ENCODE peak calls at places on chromosome 7, in seven cellular contexts. One of them, this sample, is unnamed.

GRCh38 chr7:50265968-50266694 is 38.4 kb upstream of the IKZF1 start:
- DNase-seq in heart left ventricle: no peak
- DNase-seq in H4: no peak
- DNase-seq in upper lobe of right lung: no peak
- DNase-seq in adrenal gland: no peak
- DNase-seq in ascending aorta: no peak
- DNase-seq in adipocyte: no peak
- DNase-seq in this sample: no peak

GRCh38 chr7:33719059-33719581 is 186.2 kb upstream of the BMPER start:
- DNase-seq in heart left ventricle: peak; percentile 63
- DNase-seq in H4: no peak
- DNase-seq in upper lobe of right lung: no peak
- DNase-seq in adrenal gland: no peak
- DNase-seq in ascending aorta: no peak
- DNase-seq in adipocyte: no peak
- DNase-seq in this sample: no peak

GRCh38 chr7:35760082-35760770 is 40.6 kb upstream of the SEPTIN7 start:
- DNase-seq in heart left ventricle: no peak
- DNase-seq in H4: no peak
- DNase-seq in upper lobe of right lung: no peak
- DNase-seq in adrenal gland: no peak
- DNase-seq in ascending aorta: no peak
- DNase-seq in adipocyte: peak; percentile 49
- DNase-seq in this sample: peak; percentile 34

GRCh38 chr7:48365010-48365409 is 193.8 kb downstream of the ABCA13 start:
- DNase-seq in heart left ventricle: no peak
- DNase-seq in H4: peak; percentile 47
- DNase-seq in upper lobe of right lung: no peak
- DNase-seq in adrenal gland: no peak
- DNase-seq in ascending aorta: no peak
- DNase-seq in adipocyte: peak; percentile 1
- DNase-seq in this sample: peak; percentile 15

GRCh38 chr7:121755818-121756501 is 117.0 kb upstream of the PTPRZ1 start:
- DNase-seq in heart left ventricle: no peak
- DNase-seq in H4: no peak
- DNase-seq in upper lobe of right lung: no peak
- DNase-seq in adrenal gland: no peak
- DNase-seq in ascending aorta: no peak
- DNase-seq in adipocyte: no peak
- DNase-seq in this sample: no peak

GRCh38 chr7:120933475-120933874 is 17.1 kb upstream of the ING3 start:
- DNase-seq in heart left ventricle: no peak
- DNase-seq in H4: no peak
- DNase-seq in upper lobe of right lung: no peak
- DNase-seq in adrenal gland: no peak
- DNase-seq in ascending aorta: no peak
- DNase-seq in adipocyte: no peak
- DNase-seq in this sample: no peak

GRCh38 chr7:78510580-78511188 is 712.1 kb downstream of the PHTF2 start:
- DNase-seq in heart left ventricle: peak; percentile 7
- DNase-seq in H4: peak; percentile 58
- DNase-seq in upper lobe of right lung: no peak
- DNase-seq in adrenal gland: peak; percentile 49
- DNase-seq in ascending aorta: no peak
- DNase-seq in adipocyte: peak; percentile 77
- DNase-seq in this sample: peak; percentile 64

GRCh38 chr7:127578036-127578684 is 7.2 kb downstream of the GCC1 start:
- DNase-seq in heart left ventricle: no peak
- DNase-seq in H4: peak; percentile 27
- DNase-seq in upper lobe of right lung: no peak
- DNase-seq in adrenal gland: peak; percentile 23
- DNase-seq in ascending aorta: no peak
- DNase-seq in adipocyte: peak; percentile 29
- DNase-seq in this sample: peak; percentile 17

GRCh38 chr7:40329601-40330153 is 194.9 kb downstream of the SUGCT start:
- DNase-seq in heart left ventricle: no peak
- DNase-seq in H4: peak; percentile 71
- DNase-seq in upper lobe of right lung: no peak
- DNase-seq in adrenal gland: no peak
- DNase-seq in ascending aorta: no peak
- DNase-seq in adipocyte: peak; percentile 83
- DNase-seq in this sample: peak; percentile 38

GRCh38 chr7:98365863-98366561 is 34.9 kb downstream of the BAIAP2L1 start:
- DNase-seq in heart left ventricle: peak; percentile 81
- DNase-seq in H4: no peak
- DNase-seq in upper lobe of right lung: no peak
- DNase-seq in adrenal gland: peak; percentile 42
- DNase-seq in ascending aorta: no peak
- DNase-seq in adipocyte: no peak
- DNase-seq in this sample: no peak

GRCh38 chr7:97117035-97117371 is 495 bp upstream of the SDHAF3 start:
- DNase-seq in heart left ventricle: no peak
- DNase-seq in H4: no peak
- DNase-seq in upper lobe of right lung: no peak
- DNase-seq in adrenal gland: no peak
- DNase-seq in ascending aorta: no peak
- DNase-seq in adipocyte: no peak
- DNase-seq in this sample: no peak

GRCh38 chr7:30927040-30927439 is 15.4 kb downstream of the AQP1 start:
- DNase-seq in heart left ventricle: no peak
- DNase-seq in H4: no peak
- DNase-seq in upper lobe of right lung: peak; percentile 53
- DNase-seq in adrenal gland: no peak
- DNase-seq in ascending aorta: no peak
- DNase-seq in adipocyte: no peak
- DNase-seq in this sample: no peak

GRCh38 chr7:82562716-82563404 is 119.3 kb upstream of the CACNA2D1 start:
- DNase-seq in heart left ventricle: no peak
- DNase-seq in H4: no peak
- DNase-seq in upper lobe of right lung: no peak
- DNase-seq in adrenal gland: no peak
- DNase-seq in ascending aorta: no peak
- DNase-seq in adipocyte: peak; percentile 65
- DNase-seq in this sample: peak; percentile 57

GRCh38 chr7:47226688-47227087 is 355.2 kb downstream of the TNS3 start:
- DNase-seq in heart left ventricle: no peak
- DNase-seq in H4: no peak
- DNase-seq in upper lobe of right lung: no peak
- DNase-seq in adrenal gland: no peak
- DNase-seq in ascending aorta: no peak
- DNase-seq in adipocyte: no peak
- DNase-seq in this sample: no peak

GRCh38 chr7:70694909-70695803 is 436.8 kb upstream of the GALNT17 start:
- DNase-seq in heart left ventricle: peak; percentile 16
- DNase-seq in H4: no peak
- DNase-seq in upper lobe of right lung: peak; percentile 69
- DNase-seq in adrenal gland: no peak
- DNase-seq in ascending aorta: no peak
- DNase-seq in adipocyte: peak; percentile 57
- DNase-seq in this sample: peak; percentile 3

GRCh38 chr7:95396136-95397032 is at the start of gene PON3:
- DNase-seq in heart left ventricle: peak; percentile 18
- DNase-seq in H4: no peak
- DNase-seq in upper lobe of right lung: peak; percentile 87
- DNase-seq in adrenal gland: no peak
- DNase-seq in ascending aorta: no peak
- DNase-seq in adipocyte: no peak
- DNase-seq in this sample: no peak

GRCh38 chr7:51299391-51300133 is 17.0 kb downstream of the COBL start:
- DNase-seq in heart left ventricle: no peak
- DNase-seq in H4: peak; percentile 17
- DNase-seq in upper lobe of right lung: no peak
- DNase-seq in adrenal gland: no peak
- DNase-seq in ascending aorta: no peak
- DNase-seq in adipocyte: no peak
- DNase-seq in this sample: no peak

GRCh38 chr7:137879357-137880158 is 32.8 kb upstream of the DGKI start:
- DNase-seq in heart left ventricle: no peak
- DNase-seq in H4: no peak
- DNase-seq in upper lobe of right lung: no peak
- DNase-seq in adrenal gland: no peak
- DNase-seq in ascending aorta: no peak
- DNase-seq in adipocyte: no peak
- DNase-seq in this sample: peak; percentile 20

GRCh38 chr7:148883233-148884048 is 650 bp downstream of the EZH2 start:
- DNase-seq in heart left ventricle: peak; percentile 34
- DNase-seq in H4: no peak
- DNase-seq in upper lobe of right lung: peak; percentile 78
- DNase-seq in adrenal gland: peak; percentile 34
- DNase-seq in ascending aorta: no peak
- DNase-seq in adipocyte: peak; percentile 68
- DNase-seq in this sample: no peak

GRCh38 chr7:106012184-106012583 is 49.1 kb downstream of the CDHR3 start:
- DNase-seq in heart left ventricle: no peak
- DNase-seq in H4: no peak
- DNase-seq in upper lobe of right lung: no peak
- DNase-seq in adrenal gland: no peak
- DNase-seq in ascending aorta: no peak
- DNase-seq in adipocyte: no peak
- DNase-seq in this sample: no peak

GRCh38 chr7:115085421-115085820 is 163.5 kb downstream of the MDFIC start:
- DNase-seq in heart left ventricle: no peak
- DNase-seq in H4: no peak
- DNase-seq in upper lobe of right lung: no peak
- DNase-seq in adrenal gland: no peak
- DNase-seq in ascending aorta: no peak
- DNase-seq in adipocyte: no peak
- DNase-seq in this sample: no peak

GRCh38 chr7:101614939-101615302 is 14.2 kb downstream of the MYL10 start:
- DNase-seq in heart left ventricle: no peak
- DNase-seq in H4: no peak
- DNase-seq in upper lobe of right lung: no peak
- DNase-seq in adrenal gland: no peak
- DNase-seq in ascending aorta: peak; percentile 51
- DNase-seq in adipocyte: peak; percentile 73
- DNase-seq in this sample: no peak

GRCh38 chr7:33903770-33904679 is 1.3 kb upstream of the BMPER start:
- DNase-seq in heart left ventricle: peak; percentile 21
- DNase-seq in H4: no peak
- DNase-seq in upper lobe of right lung: peak; percentile 67
- DNase-seq in adrenal gland: peak; percentile 16
- DNase-seq in ascending aorta: no peak
- DNase-seq in adipocyte: peak; percentile 61
- DNase-seq in this sample: peak; percentile 48

GRCh38 chr7:40382145-40382544 is 247.3 kb downstream of the SUGCT start:
- DNase-seq in heart left ventricle: no peak
- DNase-seq in H4: no peak
- DNase-seq in upper lobe of right lung: no peak
- DNase-seq in adrenal gland: no peak
- DNase-seq in ascending aorta: no peak
- DNase-seq in adipocyte: no peak
- DNase-seq in this sample: no peak